ENCODE peak calls at places on chromosomes 13 and 19, in ten cellular contexts. R, C, M, K, O, Y, G, P, E and X are unnamed samples.

GRCh38 chr13:74867460-74867859 is 614.5 kb downstream of the TBC1D4 start:
- DNase-seq in M (peak), R (no peak), G (no peak), O (no peak), C (no peak), E (no peak), P (no peak), Y (no peak), K (no peak), X (no peak)

GRCh38 chr19:17292301-17293074 is 10.7 kb downstream of the ABHD8 start:
- DNase-seq in Y (no peak), O (peak), P (peak), R (peak), M (peak), K (peak), G (peak), C (peak), E (peak), X (peak)

GRCh38 chr19:3899531-3900294 is 19.2 kb downstream of the ATCAY start:
- DNase-seq in M (no peak), K (no peak), R (no peak), Y (no peak), P (no peak), O (no peak), C (no peak), E (no peak), G (peak), X (no peak)

GRCh38 chr13:68748038-68748437 is 1359.6 kb upstream of the ATXN8OS start:
- DNase-seq in Y (no peak), G (no peak), O (no peak), P (no peak), M (no peak), K (no peak), R (no peak), C (no peak), E (no peak), X (no peak)

GRCh38 chr13:102707465-102707864 is 12.6 kb upstream of the METTL21C start:
- DNase-seq in M (peak), K (no peak), E (no peak), R (peak), P (no peak), G (no peak), C (no peak), O (no peak), Y (peak), X (no peak)

GRCh38 chr13:76965759-76966421 is 17.6 kb downstream of the ACOD1 start:
- DNase-seq in R (peak), C (no peak), M (peak), K (peak), P (no peak), G (peak), E (no peak), O (no peak), Y (no peak), X (no peak)

GRCh38 chr19:53828531-53828930 is 4.4 kb upstream of the NLRP12 start:
- DNase-seq in E (no peak), M (no peak), P (no peak), G (no peak), O (no peak), R (no peak), C (no peak), Y (no peak), K (no peak), X (no peak)

GRCh38 chr13:66849706-66850105 is 380.4 kb downstream of the PCDH9 start:
- DNase-seq in R (no peak), C (no peak), O (no peak), M (no peak), K (no peak), P (no peak), E (no peak), Y (no peak), G (no peak), X (no peak)

GRCh38 chr13:26589754-26590153 is 32.3 kb downstream of the WASF3 start:
- DNase-seq in M (peak), R (no peak), K (peak), Y (no peak), O (no peak), E (no peak), G (no peak), C (no peak), P (no peak), X (peak)

GRCh38 chr13:33262554-33262953 is 23.0 kb downstream of the STARD13 start:
- DNase-seq in K (no peak), E (no peak), O (no peak), C (no peak), P (no peak), R (no peak), M (no peak), Y (no peak), G (peak), X (no peak)

GRCh38 chr13:36998624-36999041 is 507 bp downstream of the ALG5 start:
- DNase-seq in O (no peak), R (peak), Y (no peak), K (peak), C (peak), M (peak), E (peak), G (peak), P (peak), X (peak)

GRCh38 chr19:1236566-1236965 is 1.2 kb downstream of the CBARP start:
- DNase-seq in M (no peak), E (no peak), G (no peak), R (no peak), K (no peak), O (no peak), P (no peak), C (no peak), Y (no peak), X (no peak)

GRCh38 chr13:75489502-75490263 is 7.7 kb upstream of the TBC1D4 start:
- DNase-seq in K (no peak), G (peak), C (no peak), P (no peak), Y (no peak), O (no peak), E (no peak), R (peak), M (peak), X (peak)

GRCh38 chr19:32652893-32653625 is 21.9 kb downstream of the ANKRD27 start:
- DNase-seq in M (peak), C (no peak), G (peak), O (no peak), E (no peak), P (no peak), K (peak), R (no peak), Y (no peak), X (no peak)

GRCh38 chr13:111168116-111168515 is 53.0 kb downstream of the ARHGEF7 start:
- DNase-seq in R (no peak), M (no peak), C (no peak), E (no peak), O (no peak), P (no peak), K (no peak), Y (no peak), G (no peak), X (no peak)

GRCh38 chr13:73860501-73860900 is 273.7 kb downstream of the KLF12 start:
- DNase-seq in R (no peak), Y (no peak), M (no peak), O (no peak), C (no peak), E (no peak), K (no peak), P (no peak), G (no peak), X (no peak)

GRCh38 chr13:57632276-57633140 is 964 bp downstream of the PCDH17 start:
- DNase-seq in Y (no peak), M (no peak), E (no peak), C (no peak), G (no peak), R (no peak), P (no peak), O (no peak), K (peak), X (no peak)

GRCh38 chr19:44807652-44808462 is 1.0 kb upstream of the BCAM start:
- DNase-seq in R (peak), M (peak), G (peak), O (no peak), E (no peak), K (no peak), Y (peak), P (no peak), C (no peak), X (peak)

GRCh38 chr19:41123716-41124244 is 9.5 kb downstream of the CYP2F1 start:
- DNase-seq in Y (no peak), M (no peak), E (no peak), G (no peak), C (no peak), O (no peak), K (no peak), R (no peak), P (no peak), X (no peak)

GRCh38 chr19:57512845-57513244 is 13.1 kb downstream of the ZNF773 start:
- DNase-seq in E (peak), O (no peak), K (no peak), G (no peak), Y (no peak), R (no peak), C (no peak), P (no peak), M (peak), X (peak)

GRCh38 chr13:43783820-43784219 is 3.0 kb downstream of the ENOX1 start:
- DNase-seq in Y (no peak), M (peak), C (no peak), P (no peak), G (no peak), O (no peak), E (no peak), K (no peak), R (peak), X (no peak)

GRCh38 chr13:94707400-94708021 is 4.8 kb downstream of the SOX21 start:
- DNase-seq in E (no peak), K (no peak), G (no peak), R (peak), C (no peak), Y (no peak), M (no peak), P (no peak), O (no peak), X (peak)

GRCh38 chr19:990746-991145 is 6.6 kb downstream of the WDR18 start:
- DNase-seq in Y (no peak), P (no peak), M (no peak), O (no peak), E (no peak), R (no peak), K (no peak), G (no peak), C (no peak), X (no peak)

GRCh38 chr19:799076-799881 is 2.0 kb downstream of the PTBP1 start:
- DNase-seq in E (peak), M (peak), P (no peak), C (no peak), G (peak), K (peak), R (no peak), O (no peak), Y (no peak), X (peak)

GRCh38 chr13:78323848-78324247 is 279.5 kb downstream of the POU4F1 start:
- DNase-seq in G (no peak), Y (no peak), P (no peak), R (peak), E (no peak), K (no peak), C (no peak), M (no peak), O (no peak), X (no peak)

GRCh38 chr19:8515317-8515716 is 1.4 kb upstream of the ZNF414 start:
- DNase-seq in M (peak), R (no peak), G (no peak), P (peak), Y (no peak), K (no peak), E (no peak), O (no peak), C (no peak), X (peak)

GRCh38 chr19:52216401-52216800 is 26.5 kb downstream of the PPP2R1A start:
- DNase-seq in R (no peak), G (no peak), C (no peak), O (no peak), M (no peak), P (no peak), Y (no peak), K (no peak), E (no peak), X (no peak)